ENCODE peak calls at places on chromosomes 7 and 10, in six cellular contexts. V, A, J, B, F and K are unnamed samples.

GRCh38 chr7:101402081-101402779 is 39.6 kb downstream of the COL26A1 start:
- DNase-seq in J (no peak), A (no peak), B (no peak), F (peak), V (no peak), K (no peak)

GRCh38 chr7:6375346-6376101 is 72.2 kb downstream of the DAGLB start:
- DNase-seq in F (peak), V (peak), B (peak), A (no peak), J (no peak), K (no peak)

GRCh38 chr7:152176797-152177196 is 151.3 kb downstream of the GALNT11 start:
- DNase-seq in F (no peak), B (no peak), A (no peak), J (no peak), V (no peak), K (no peak)

GRCh38 chr7:83930262-83930661 is 264.3 kb downstream of the SEMA3A start:
- DNase-seq in F (no peak), V (no peak), A (no peak), B (no peak), J (no peak), K (no peak)

GRCh38 chr7:74311305-74311744 is 22.1 kb downstream of the CLIP2 start:
- DNase-seq in F (peak), B (no peak), A (no peak), V (peak), J (no peak), K (no peak)

GRCh38 chr10:52486840-52487611 is 172.9 kb downstream of the DKK1 start:
- DNase-seq in B (no peak), J (no peak), V (peak), F (peak), A (no peak), K (no peak)

GRCh38 chr7:116393654-116394053 is 105.9 kb upstream of the CAV2 start:
- DNase-seq in B (no peak), V (peak), F (peak), A (no peak), J (no peak), K (peak)

GRCh38 chr10:57716884-57717283 is 550.8 kb downstream of the IPMK start:
- DNase-seq in J (no peak), V (peak), A (no peak), F (peak), B (no peak), K (no peak)

GRCh38 chr7:122550545-122550944 is 148.4 kb downstream of the RNF133 start:
- DNase-seq in V (peak), B (no peak), F (no peak), A (no peak), J (no peak), K (no peak)

GRCh38 chr10:75234683-75235374 is 928 bp downstream of the COMTD1 start:
- DNase-seq in F (no peak), A (no peak), B (peak), V (no peak), J (no peak), K (no peak)

DNA sequence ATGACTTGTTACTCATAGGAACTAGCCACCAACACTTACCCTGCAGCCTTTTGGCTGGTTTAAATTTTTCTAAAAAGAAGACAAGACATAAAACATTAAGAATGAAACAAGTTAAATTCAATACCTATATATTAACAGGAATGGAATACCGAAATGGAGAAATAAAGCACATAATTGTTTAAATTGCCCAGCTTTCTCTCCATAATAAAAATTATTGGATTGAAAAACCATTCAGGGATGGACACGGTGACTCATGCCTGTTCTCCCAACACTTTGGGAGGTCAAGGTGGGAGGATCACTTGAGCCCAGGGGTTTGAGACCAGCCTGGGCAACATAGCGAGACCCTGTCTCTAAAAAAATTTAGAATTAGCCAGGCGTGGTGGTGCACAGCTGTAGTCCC is 179.4 kb upstream of the MKLN1 start:
- DNase-seq in V (no peak), F (no peak), J (no peak), B (no peak), A (no peak), K (no peak)
- H3K27ac ChIP-seq in V (no peak), F (no peak), J (no peak), B (no peak), A (no peak), K (no peak)

DNA sequence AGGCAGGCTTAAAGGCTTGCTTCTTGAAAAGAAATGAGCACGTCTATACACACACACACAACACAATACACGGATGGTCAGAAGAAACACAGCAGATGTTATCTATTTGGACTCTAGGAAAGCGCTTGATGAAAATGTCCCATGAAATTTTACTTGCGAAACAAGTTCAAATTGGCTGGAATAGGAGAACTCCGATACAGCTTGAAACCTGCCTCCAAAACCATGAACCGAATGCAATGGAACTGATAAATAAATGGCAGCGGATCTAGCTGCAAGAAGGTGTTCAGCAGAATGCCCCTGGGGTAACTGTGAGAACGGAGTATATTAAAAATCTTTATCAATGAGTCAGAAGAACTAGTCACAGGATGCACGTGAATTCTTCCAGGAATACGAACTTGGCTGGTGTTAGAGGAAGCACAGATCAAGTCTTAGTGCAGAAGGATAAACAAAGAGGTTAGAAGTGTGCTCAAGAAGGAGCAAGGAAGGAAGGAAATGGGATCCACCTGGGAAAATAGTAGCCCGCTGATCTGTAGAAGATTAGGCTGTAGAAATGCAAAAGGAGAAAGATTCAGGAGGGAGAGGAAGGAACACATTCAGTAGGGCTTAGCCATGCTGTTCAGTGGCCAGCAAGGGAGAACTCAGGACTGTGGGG is 142.0 kb upstream of the PRKCQ start:
- DNase-seq in J (no peak), B (no peak), V (peak), F (peak), A (no peak), K (no peak)
- TF ChIP-seq CTCF in J (no peak), B (no peak), V (no peak), F (no peak), A (no peak), K (no peak)

DNA sequence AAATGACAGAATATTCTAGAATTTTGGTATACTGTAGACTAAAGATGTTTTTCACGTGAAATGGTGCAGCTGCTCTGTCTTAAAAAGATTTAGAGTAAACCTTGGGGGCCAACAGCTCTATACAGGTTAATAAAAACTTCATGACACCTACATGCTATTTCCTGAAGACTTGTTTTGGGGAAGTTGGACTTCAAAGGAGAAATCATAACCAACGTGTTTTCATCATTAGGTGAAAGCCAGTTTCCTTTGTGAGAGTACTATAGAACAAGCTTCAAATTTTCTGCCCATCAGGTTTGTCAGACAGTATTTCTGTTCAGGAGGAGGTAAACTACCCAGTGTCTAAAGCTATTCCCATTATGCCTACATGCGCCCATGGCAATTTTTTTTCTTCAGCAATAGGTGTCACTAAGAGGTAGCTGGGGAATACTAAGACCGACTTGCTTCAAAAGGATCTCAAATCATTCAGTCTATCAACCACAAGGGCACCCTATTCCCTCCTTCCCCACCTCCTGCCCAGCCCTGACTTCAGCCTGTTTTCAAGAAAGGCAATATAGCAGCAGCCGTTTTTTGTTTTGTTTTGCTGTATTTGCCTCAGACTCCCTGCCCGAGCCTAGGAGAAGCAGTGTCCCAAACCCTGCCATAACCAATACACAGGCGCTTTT is 237.3 kb upstream of the SP8 start:
- DNase-seq in A (no peak), B (no peak), V (no peak), J (no peak), F (no peak), K (no peak)
- H3K27ac ChIP-seq in A (no peak), B (no peak), V (no peak), J (no peak), F (no peak), K (no peak)

GRCh38 chr7:158975526-158976467 is 119.4 kb downstream of the DYNC2I1 start:
- DNase-seq in F (no peak), B (peak), A (no peak), J (no peak), V (no peak), K (no peak)
- TF ChIP-seq CTCF in F (no peak), B (no peak), A (no peak), J (no peak), V (no peak), K (no peak)

GRCh38 chr10:89475137-89475536 is 60.3 kb downstream of the SLC16A12 start:
- DNase-seq in B (no peak), A (no peak), V (no peak), J (no peak), F (no peak), K (no peak)

GRCh38 chr10:89476150-89476549 is 59.2 kb downstream of the SLC16A12 start:
- DNase-seq in J (no peak), V (no peak), A (no peak), F (no peak), B (no peak), K (no peak)

GRCh38 chr10:89476676-89477075 is 58.7 kb downstream of the SLC16A12 start:
- DNase-seq in V (no peak), B (no peak), A (no peak), F (peak), J (no peak), K (no peak)

GRCh38 chr10:89474452-89474851 is 60.1 kb downstream of the IFIT5 start:
- DNase-seq in J (no peak), B (no peak), V (no peak), F (no peak), A (no peak), K (no peak)

DNA sequence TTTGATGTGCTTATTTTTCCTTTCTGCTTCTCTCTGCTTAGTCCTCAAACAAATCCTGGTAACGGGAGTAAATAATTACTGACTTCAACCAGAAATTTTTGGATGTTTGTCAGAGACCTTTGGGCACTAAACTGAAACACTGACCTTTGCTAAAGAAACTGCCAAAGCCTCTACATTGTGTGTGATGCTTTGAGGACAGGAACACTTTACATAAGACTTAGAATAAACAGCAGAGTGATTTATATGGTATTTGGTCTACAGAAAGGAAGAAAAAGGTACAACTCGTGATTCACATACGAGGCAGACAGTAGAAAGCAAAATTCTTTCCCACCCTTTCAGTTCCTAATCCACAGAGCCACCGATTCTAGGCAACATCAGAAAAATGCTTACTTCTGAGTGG is 59.8 kb downstream of the SLC16A12 start:
- DNase-seq in V (peak), B (no peak), F (peak), J (no peak), A (no peak), K (no peak)
- H3K27ac ChIP-seq in V (no peak), B (no peak), F (no peak), J (peak), A (peak), K (peak)

GRCh38 chr7:1588978-1589377 is 19.1 kb upstream of the PSMG3 start:
- DNase-seq in J (no peak), B (no peak), A (no peak), V (no peak), F (no peak), K (no peak)

GRCh38 chr7:1590887-1591286 is 21.1 kb upstream of the PSMG3 start:
- DNase-seq in A (no peak), F (no peak), V (no peak), B (peak), J (no peak), K (no peak)

GRCh38 chr7:1591396-1591795 is 21.6 kb upstream of the PSMG3 start:
- DNase-seq in V (no peak), A (no peak), J (no peak), F (no peak), B (peak), K (no peak)

GRCh38 chr7:1591876-1592275 is 22.0 kb upstream of the PSMG3 start:
- DNase-seq in A (no peak), F (no peak), B (peak), V (no peak), J (no peak), K (no peak)

DNA sequence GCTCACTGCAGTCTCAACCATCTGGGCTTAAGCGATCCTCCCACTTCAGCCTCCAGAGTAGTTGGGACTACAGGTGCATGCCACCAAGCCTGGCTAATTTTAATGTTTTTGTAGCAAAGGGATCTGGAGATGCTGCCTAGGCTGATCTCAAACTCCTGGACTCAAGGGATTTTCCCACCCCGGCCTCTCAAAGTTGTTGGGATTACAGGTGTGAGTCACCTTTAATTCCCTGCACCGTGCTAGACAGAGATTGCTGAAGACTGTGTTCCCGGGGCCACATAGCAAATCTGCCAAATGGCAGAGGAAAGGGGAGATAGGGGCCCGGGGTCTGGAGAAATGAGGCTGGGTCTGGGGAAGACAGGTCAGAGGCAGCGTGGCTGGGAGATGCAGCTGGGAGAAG is 20.6 kb upstream of the PSMG3 start:
- DNase-seq in F (no peak), J (no peak), V (no peak), A (no peak), B (peak), K (no peak)
- TF ChIP-seq CTCF in F (no peak), J (no peak), V (no peak), A (no peak), B (no peak), K (no peak)

GRCh38 chr7:17520941-17521340 is 222.5 kb downstream of the AHR start:
- DNase-seq in F (peak), J (no peak), B (no peak), V (no peak), A (no peak), K (no peak)
- H3K27ac ChIP-seq in F (peak), J (peak), B (no peak), V (no peak), A (peak), K (peak)

GRCh38 chr10:23686722-23687121 is 247.8 kb downstream of the OTUD1 start:
- DNase-seq in B (no peak), V (no peak), J (no peak), F (no peak), A (no peak), K (no peak)
- TF ChIP-seq CTCF in B (no peak), V (no peak), J (no peak), F (no peak), A (no peak), K (no peak)

GRCh38 chr10:5434017-5434753 is 21.8 kb downstream of the NET1 start:
- DNase-seq in J (no peak), F (peak), A (no peak), V (peak), B (no peak), K (no peak)

GRCh38 chr10:5428133-5428532 is 15.8 kb downstream of the NET1 start:
- DNase-seq in A (no peak), F (no peak), J (no peak), B (no peak), V (no peak), K (no peak)

GRCh38 chr10:5435328-5435727 is 23.0 kb downstream of the NET1 start:
- DNase-seq in V (no peak), F (no peak), A (no peak), J (no peak), B (no peak), K (no peak)

GRCh38 chr10:5433182-5433581 is 20.8 kb downstream of the NET1 start:
- DNase-seq in J (no peak), B (no peak), A (no peak), F (no peak), V (no peak), K (no peak)
- H3K27ac ChIP-seq in J (no peak), B (no peak), A (no peak), F (no peak), V (no peak), K (no peak)